ENCODE peak calls at places on chromosomes 12 and 14, in six cellular contexts. X, J, Y, F, E and M are unnamed samples.

GRCh38 chr14:89339579-89339978 is 77.5 kb downstream of the FOXN3 start:
- DNase-seq in E (no peak), J (no peak), Y (no peak), X (no peak), F (no peak), M (no peak)

GRCh38 chr14:50452285-50452684 is 55.6 kb upstream of the CDKL1 start:
- DNase-seq in F (no peak), J (no peak), E (no peak), Y (no peak), X (no peak), M (no peak)

GRCh38 chr12:116697305-116698130 is 40.4 kb downstream of the SPRING1 start:
- DNase-seq in X (no peak), Y (peak; percentile 67), J (no peak), E (no peak), F (no peak), M (no peak)

GRCh38 chr14:81219821-81220487 is 805 bp downstream of the GTF2A1 start:
- DNase-seq in E (peak; percentile 31), F (no peak), J (no peak), X (peak; percentile 69), Y (peak; percentile 43), M (no peak)

GRCh38 chr14:59772252-59772651 is 98.3 kb downstream of the RTN1 start:
- DNase-seq in E (no peak), J (no peak), X (no peak), F (no peak), Y (no peak), M (no peak)

GRCh38 chr12:123744836-123745235 is 17.3 kb upstream of the DNAH10 start:
- DNase-seq in E (no peak), X (no peak), Y (no peak), J (no peak), F (no peak), M (no peak)

GRCh38 chr12:19451196-19451595 is 11.9 kb downstream of the AEBP2 start:
- DNase-seq in J (no peak), X (no peak), F (no peak), E (no peak), Y (no peak), M (no peak)

GRCh38 chr12:104680070-104680469 is 223.3 kb downstream of the CHST11 start:
- DNase-seq in J (no peak), F (no peak), E (peak; percentile 13), X (no peak), Y (no peak), M (no peak)

DNA sequence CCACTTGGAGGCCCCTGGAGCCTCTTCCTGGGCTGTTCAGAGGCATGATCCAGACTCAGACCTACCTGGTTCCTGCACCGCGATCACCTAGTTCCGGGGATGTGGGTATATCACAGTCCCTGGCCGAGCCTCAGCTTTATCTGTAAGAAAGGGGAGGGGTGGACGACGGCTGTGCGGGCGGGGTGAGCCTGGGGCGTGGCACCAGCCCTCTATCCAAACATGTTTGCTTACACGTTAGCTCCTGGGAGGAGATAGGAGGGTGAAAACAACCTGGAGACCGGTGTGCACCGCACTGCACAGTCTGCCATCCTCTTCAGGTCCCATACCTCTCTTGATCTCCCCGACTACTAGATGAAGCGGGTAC is 1.2 kb downstream of the ANKRD9 start:
- DNase-seq in J (no peak), F (no peak), X (peak; percentile 69), E (no peak), Y (peak; percentile 80), M (no peak)
- TF ChIP-seq CTCF in J (no peak), F (no peak), X (no peak), E (no peak), Y (no peak), M (no peak)

GRCh38 chr12:132967736-132968135 is 11.6 kb upstream of the ZNF605 start:
- DNase-seq in E (no peak), J (no peak), F (no peak), Y (no peak), X (no peak), M (no peak)

GRCh38 chr12:132966676-132967415 is 10.7 kb upstream of the ZNF605 start:
- DNase-seq in J (no peak), E (no peak), X (no peak), Y (no peak), F (no peak), M (no peak)

GRCh38 chr12:132965796-132966195 is 9.7 kb upstream of the ZNF605 start:
- DNase-seq in E (no peak), X (no peak), Y (no peak), F (no peak), J (no peak), M (no peak)
- H3K9me3 ChIP-seq in E (no peaks in the 10 kb centered on the region), X (peaks cover 17% of the 10 kb centered on the region), Y (peaks cover 96% of the 10 kb centered on the region), F (no peaks in the 10 kb centered on the region), J (peaks cover 76% of the 10 kb centered on the region), M (peaks cover 37% of the 10 kb centered on the region)

GRCh38 chr12:47817272-47818006 is 2.3 kb downstream of the HDAC7 start:
- DNase-seq in X (no peak), E (no peak), F (no peak), J (no peak), Y (no peak), M (no peak)
- TF ChIP-seq CTCF in X (peak; percentile 12), E (peak; percentile 15), F (no peak), J (peak; percentile 35), Y (no peak), M (no peak)

GRCh38 chr12:34599530-34600513 is 577.5 kb downstream of the ALG10 start:
- DNase-seq in J (no peak), Y (no peak), E (no peak), X (no peak), F (no peak), M (no peak)
- H3K9me3 ChIP-seq in J (peaks cover 94% of the 10 kb centered on the region), Y (peaks cover 100% of the 10 kb centered on the region), E (peaks cover 83% of the 10 kb centered on the region), X (peaks cover 46% of the 10 kb centered on the region), F (no peaks in the 10 kb centered on the region), M (peaks cover 25% of the 10 kb centered on the region)

GRCh38 chr12:114858388-114859146 is 174.6 kb upstream of the TBX3 start:
- DNase-seq in F (no peak), Y (no peak), J (no peak), E (no peak), X (no peak), M (no peak)
- TF ChIP-seq CTCF in F (no peak), Y (no peak), J (no peak), E (no peak), X (no peak), M (no peak)

GRCh38 chr12:133026996-133027395 is 10.3 kb upstream of the ZNF84 start:
- DNase-seq in J (no peak), Y (no peak), E (no peak), X (no peak), F (no peak), M (no peak)
- H3K9me3 ChIP-seq in J (peaks cover 36% of the 10 kb centered on the region), Y (peaks cover 97% of the 10 kb centered on the region), E (peaks cover 75% of the 10 kb centered on the region), X (peaks cover 65% of the 10 kb centered on the region), F (no peaks in the 10 kb centered on the region), M (peaks cover 58% of the 10 kb centered on the region)

GRCh38 chr12:112419269-112420133 is 754 bp downstream of the PTPN11 start:
- DNase-seq in F (peak; percentile 53), J (peak; percentile 50), E (no peak), Y (peak; percentile 64), X (peak; percentile 76), M (peak; percentile 43)
- TF ChIP-seq CTCF in F (no peak), J (no peak), E (peak; percentile 6), Y (no peak), X (no peak), M (peak; percentile 16)

GRCh38 chr14:94077111-94077821 is 3.7 kb downstream of the DDX24 start:
- DNase-seq in X (no peak), F (no peak), E (no peak), J (no peak), Y (no peak), M (no peak)
- H3K9me3 ChIP-seq in X (peaks cover 13% of the 10 kb centered on the region), F (no peaks in the 10 kb centered on the region), E (peaks cover 6% of the 10 kb centered on the region), J (peaks cover 15% of the 10 kb centered on the region), Y (peaks cover 10% of the 10 kb centered on the region), M (peaks cover 10% of the 10 kb centered on the region)

GRCh38 chr14:90396342-90397339 is at the start of gene CALM1:
- DNase-seq in X (peak; percentile 94), F (peak; percentile 92), Y (peak; percentile 96), E (peak; percentile 97), J (peak; percentile 91), M (peak; percentile 55)
- TF ChIP-seq CTCF in X (no peak), F (peak; percentile 64), Y (no peak), E (no peak), J (no peak), M (no peak)

GRCh38 chr14:20223410-20223809 is at the start of gene OR11H6:
- DNase-seq in F (no peak), J (no peak), X (no peak), Y (no peak), E (no peak), M (no peak)
- H3K9me3 ChIP-seq in F (no peaks in the 10 kb centered on the region), J (peaks cover 2% of the 10 kb centered on the region), X (no peaks in the 10 kb centered on the region), Y (no peaks in the 10 kb centered on the region), E (no peaks in the 10 kb centered on the region), M (no peaks in the 10 kb centered on the region)